ENCODE peak calls at places on chromosomes 2 and 18, in five cellular contexts. I, O, N, M and Z are unnamed samples.

GRCh38 chr18:26656944-26657536 is 108.7 kb upstream of the KCTD1 start:
- DNase-seq in I (peak; percentile 55), O (peak; percentile 85), N (peak; percentile 67), M (peak; percentile 92), Z (peak; percentile 84)

GRCh38 chr2:55848096-55848495 is 75.5 kb downstream of the EFEMP1 start:
- DNase-seq in I (no peak), O (no peak), N (no peak), M (no peak), Z (no peak)

GRCh38 chr2:138942466-138942865 is 162.3 kb upstream of the NXPH2 start:
- DNase-seq in I (peak; percentile 39), O (no peak), N (no peak), M (no peak), Z (no peak)

GRCh38 chr2:233654501-233654900 is 17.2 kb upstream of the UGT1A9 start:
- DNase-seq in I (no peak), O (no peak), N (no peak), M (no peak), Z (no peak)

GRCh38 chr2:67825476-67825875 is 237.3 kb downstream of the C1D start:
- DNase-seq in I (no peak), O (peak; percentile 75), N (no peak), M (no peak), Z (no peak)

GRCh38 chr2:150472122-150472899 is 15.2 kb downstream of the RND3 start:
- DNase-seq in I (no peak), O (peak; percentile 93), N (no peak), M (no peak), Z (peak; percentile 68)

GRCh38 chr18:55918449-55918848 is 330.5 kb upstream of the TCF4 start:
- DNase-seq in I (no peak), O (peak; percentile 61), N (no peak), M (no peak), Z (no peak)

GRCh38 chr2:202001826-202002225 is 31.8 kb upstream of the FZD7 start:
- DNase-seq in I (no peak), O (no peak), N (no peak), M (no peak), Z (no peak)

GRCh38 chr2:166812166-166812891 is 76.0 kb upstream of the XIRP2 start:
- DNase-seq in I (no peak), O (no peak), N (no peak), M (no peak), Z (no peak)

GRCh38 chr2:62939735-62940491 is 110.7 kb upstream of the OTX1 start:
- DNase-seq in I (no peak), O (peak; percentile 88), N (no peak), M (no peak), Z (no peak)

GRCh38 chr2:63268946-63269345 is 218.3 kb downstream of the OTX1 start:
- DNase-seq in I (no peak), O (no peak), N (no peak), M (no peak), Z (no peak)

GRCh38 chr2:137383391-137383790 is 580.9 kb upstream of the HNMT start:
- DNase-seq in I (no peak), O (no peak), N (no peak), M (no peak), Z (no peak)

GRCh38 chr2:68284896-68285295 is 32.6 kb upstream of the PPP3R1 start:
- DNase-seq in I (no peak), O (peak; percentile 76), N (no peak), M (no peak), Z (peak; percentile 76)

GRCh38 chr2:126949775-126950174 is 51.1 kb downstream of the TEX51 start:
- DNase-seq in I (no peak), O (no peak), N (no peak), M (no peak), Z (no peak)

GRCh38 chr2:16739778-16740581 is 74.3 kb upstream of the CYRIA start:
- DNase-seq in I (no peak), O (no peak), N (no peak), M (peak; percentile 67), Z (no peak)

GRCh38 chr18:11165138-11165537 is 15.8 kb upstream of the PIEZO2 start:
- DNase-seq in I (no peak), O (no peak), N (no peak), M (no peak), Z (no peak)

GRCh38 chr18:13488281-13488929 is 238.0 kb downstream of the FAM210A start:
- DNase-seq in I (no peak), O (no peak), N (no peak), M (no peak), Z (no peak)

GRCh38 chr2:12110074-12110473 is 363.6 kb downstream of the LPIN1 start:
- DNase-seq in I (no peak), O (no peak), N (no peak), M (no peak), Z (no peak)

GRCh38 chr18:51731070-51731469 is 533.6 kb upstream of the MEX3C start:
- DNase-seq in I (no peak), O (no peak), N (no peak), M (no peak), Z (no peak)

GRCh38 chr2:202171246-202171833 is 67.1 kb downstream of the SUMO1 start:
- DNase-seq in I (peak; percentile 75), O (peak; percentile 61), N (no peak), M (no peak), Z (no peak)

GRCh38 chr18:10928971-10929373 is 220.4 kb downstream of the PIEZO2 start:
- DNase-seq in I (no peak), O (peak; percentile 42), N (no peak), M (no peak), Z (no peak)

GRCh38 chr18:13369756-13370510 is 151.4 kb downstream of the LDLRAD4 start:
- DNase-seq in I (no peak), O (no peak), N (no peak), M (no peak), Z (peak; percentile 82)

GRCh38 chr18:362914-363295 is 95.1 kb upstream of the THOC1 start:
- DNase-seq in I (no peak), O (peak; percentile 55), N (no peak), M (no peak), Z (no peak)

GRCh38 chr18:27585602-27586173 is 400.6 kb upstream of the CHST9 start:
- DNase-seq in I (no peak), O (no peak), N (no peak), M (no peak), Z (no peak)

GRCh38 chr2:101827246-101827645 is 129.7 kb downstream of the MAP4K4 start:
- DNase-seq in I (no peak), O (peak; percentile 89), N (no peak), M (no peak), Z (no peak)

GRCh38 chr2:75605770-75606535 is 40.6 kb upstream of the MRPL19 start:
- DNase-seq in I (no peak), O (peak; percentile 99), N (no peak), M (no peak), Z (no peak)

GRCh38 chr2:157898591-157898996 is 22.5 kb upstream of the ACVR1 start:
- DNase-seq in I (no peak), O (peak; percentile 84), N (no peak), M (no peak), Z (peak; percentile 69)

GRCh38 chr2:63628543-63628942 is 39.8 kb downstream of the MDH1 start:
- DNase-seq in I (no peak), O (no peak), N (no peak), M (no peak), Z (no peak)

GRCh38 chr2:64404002-64404731 is 49.8 kb upstream of the LGALSL start:
- DNase-seq in I (peak; percentile 91), O (peak; percentile 39), N (peak; percentile 83), M (peak; percentile 90), Z (peak; percentile 90)

GRCh38 chr18:21663615-21664014 is 41.0 kb downstream of the ABHD3 start:
- DNase-seq in I (no peak), O (no peak), N (no peak), M (no peak), Z (no peak)

GRCh38 chr2:109563294-109563693 is 50.5 kb downstream of the SEPTIN10 start:
- DNase-seq in I (no peak), O (peak; percentile 40), N (no peak), M (no peak), Z (no peak)

GRCh38 chr2:648476-649424 is 28.5 kb downstream of the TMEM18 start:
- DNase-seq in I (peak; percentile 23), O (no peak), N (no peak), M (no peak), Z (peak; percentile 48)

GRCh38 chr18:54958711-54959625 is at the start of gene CCDC68:
- DNase-seq in I (peak; percentile 59), O (peak; percentile 23), N (no peak), M (peak; percentile 87), Z (no peak)

GRCh38 chr2:46377287-46377605 is 80.0 kb downstream of the EPAS1 start:
- DNase-seq in I (no peak), O (no peak), N (peak; percentile 36), M (no peak), Z (no peak)

DNA sequence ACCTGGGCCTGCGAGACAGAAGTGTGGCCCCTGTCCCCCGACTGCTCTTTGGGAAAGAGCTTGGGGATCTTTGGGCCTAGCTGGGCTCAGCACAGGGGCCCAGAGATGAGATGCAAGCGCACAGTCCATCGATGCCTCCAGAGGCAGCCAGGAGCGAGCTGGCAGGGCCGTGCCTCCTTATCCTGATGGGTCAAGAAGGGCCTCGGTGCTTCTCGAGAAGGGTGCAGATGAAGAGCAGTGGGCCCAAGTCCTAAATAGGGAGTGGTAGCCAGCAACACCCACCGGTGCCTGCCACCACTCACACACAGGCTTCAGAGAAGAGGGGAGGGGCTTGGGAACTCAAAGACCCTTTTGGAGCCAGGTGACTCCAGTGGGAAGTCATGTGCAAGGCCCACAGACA is 17.7 kb downstream of the KCNK3 start:
- DNase-seq in I (no peak), O (no peak), N (no peak), M (no peak), Z (no peak)
- H3K27ac ChIP-seq in I (no peak overlapping the region), O (no peak overlapping the region), N (no peak overlapping the region), M (peak overlapping the region; percentile 30), Z (peak overlapping the region; percentile 57)

DNA sequence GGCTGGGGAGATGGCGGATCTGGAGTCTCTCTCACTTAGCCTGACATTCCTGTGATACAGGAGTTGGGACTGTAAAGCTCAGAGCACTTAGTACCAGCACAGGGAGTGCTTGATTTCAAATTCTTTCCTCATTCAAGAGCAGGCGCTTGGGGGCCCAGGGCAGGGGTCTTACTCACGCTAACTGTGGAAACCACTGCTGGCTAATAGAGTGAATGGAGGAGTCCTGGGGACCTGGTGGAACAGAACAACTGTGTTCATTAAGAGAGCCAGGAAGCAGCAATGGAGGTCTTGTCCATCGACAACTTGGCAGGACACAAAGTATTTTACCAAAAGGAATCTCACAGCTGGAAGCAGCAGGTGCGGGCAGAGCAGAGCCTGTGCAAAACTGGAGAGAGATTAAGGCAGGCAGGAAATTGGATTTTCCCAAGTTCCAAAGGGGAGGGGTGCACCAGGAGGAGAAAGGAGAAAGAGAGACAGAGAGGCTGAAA is 358.9 kb downstream of the TNS1 start:
- DNase-seq in I (no peak), O (no peak), N (no peak), M (no peak), Z (no peak)
- H3K27ac ChIP-seq in I (no peak overlapping the region), O (no peak overlapping the region), N (no peak overlapping the region), M (no peak overlapping the region), Z (no peak overlapping the region)

GRCh38 chr2:215413974-215414373 is 21.9 kb downstream of the FN1 start:
- DNase-seq in I (no peak), O (no peak), N (no peak), M (no peak), Z (no peak)
- H3K27ac ChIP-seq in I (no peak overlapping the region), O (peak overlapping the region; percentile 68), N (no peak overlapping the region), M (no peak overlapping the region), Z (no peak overlapping the region)

GRCh38 chr2:168169097-168169745 is 78.2 kb downstream of the STK39 start:
- DNase-seq in I (no peak), O (no peak), N (no peak), M (no peak), Z (no peak)
- H3K27ac ChIP-seq in I (no peak overlapping the region), O (no peak overlapping the region), N (no peak overlapping the region), M (no peak overlapping the region), Z (no peak overlapping the region)